ENCODE peak calls at places on chromosome 19, in eight cellular contexts. N, C, O, I, X, F, A and W are unnamed samples.

GRCh38 chr19:4906963-4907362 is 2.3 kb upstream of the UHRF1 start:
- DNase-seq in N (no peak), C (no peak), O (no peak), I (no peak), X (no peak), F (no peak), A (no peak), W (no peak)

GRCh38 chr19:2355168-2356035 is 4.7 kb upstream of the TMPRSS9 start:
- DNase-seq in N (no peak), C (no peak), O (no peak), I (peak; percentile 54), X (no peak), F (no peak), A (no peak), W (no peak)

GRCh38 chr19:2325261-2326046 is 2.9 kb downstream of the LSM7 start:
- DNase-seq in N (no peak), C (no peak), O (no peak), I (no peak), X (no peak), F (no peak), A (no peak), W (no peak)

GRCh38 chr19:46144756-46145155 is 3.3 kb upstream of the IGFL2 start:
- DNase-seq in N (no peak), C (peak; percentile 68), O (no peak), I (no peak), X (no peak), F (no peak), A (no peak), W (peak; percentile 13)

GRCh38 chr19:9622531-9622930 is 1.5 kb upstream of the ZNF561 start:
- DNase-seq in N (peak; percentile 76), C (no peak), O (no peak), I (no peak), X (no peak), F (no peak), A (no peak), W (peak; percentile 94)

GRCh38 chr19:57620673-57621348 is 6.8 kb downstream of the ZNF134 start:
- DNase-seq in N (no peak), C (no peak), O (no peak), I (no peak), X (peak; percentile 18), F (no peak), A (no peak), W (no peak)

GRCh38 chr19:1461862-1462261 is 11.9 kb downstream of the APC2 start:
- DNase-seq in N (no peak), C (no peak), O (no peak), I (no peak), X (no peak), F (no peak), A (no peak), W (no peak)

GRCh38 chr19:18761531-18762110 is 29.5 kb downstream of the COMP start:
- DNase-seq in N (no peak), C (no peak), O (no peak), I (no peak), X (no peak), F (no peak), A (no peak), W (no peak)

GRCh38 chr19:15318241-15318691 is 14.1 kb downstream of the BRD4 start:
- DNase-seq in N (no peak), C (no peak), O (no peak), I (no peak), X (no peak), F (no peak), A (no peak), W (no peak)

GRCh38 chr19:40717880-40718773 is 1.2 kb downstream of the ITPKC start:
- DNase-seq in N (peak; percentile 52), C (peak; percentile 68), O (no peak), I (no peak), X (peak; percentile 33), F (no peak), A (no peak), W (peak; percentile 33)

GRCh38 chr19:46661020-46661731 is at the start of gene DACT3:
- DNase-seq in N (peak; percentile 100), C (peak; percentile 100), O (peak; percentile 100), I (peak; percentile 94), X (peak; percentile 100), F (peak; percentile 97), A (peak; percentile 100), W (peak; percentile 96)